ENCODE peak calls at places on chromosome 11, in eight cellular contexts. L, C, X, B, Q, D, K and H are unnamed samples.

GRCh38 chr11:29184939-29185890 is 831.6 kb downstream of the KCNA4 start:
- DNase-seq in D (no peak), C (no peak), L (no peak), K (peak; percentile 97), Q (no peak), X (peak; percentile 95), B (no peak), H (peak; percentile 98)

GRCh38 chr11:44814881-44815592 is 88.3 kb downstream of the TSPAN18 start:
- DNase-seq in X (peak; percentile 72), Q (no peak), B (no peak), L (no peak), C (peak; percentile 49), K (peak; percentile 51), D (no peak), H (peak; percentile 51)

GRCh38 chr11:44775366-44776356 is 48.9 kb downstream of the TSPAN18 start:
- DNase-seq in B (peak; percentile 61), K (peak; percentile 41), C (no peak), D (peak; percentile 94), X (peak; percentile 61), L (peak; percentile 61), Q (peak; percentile 64), H (peak; percentile 57)

GRCh38 chr11:17014774-17015638 is 792 bp upstream of the PLEKHA7 start:
- DNase-seq in Q (peak; percentile 66), L (peak; percentile 24), D (peak; percentile 77), C (no peak), B (no peak), K (peak; percentile 34), X (peak; percentile 21), H (peak; percentile 5)

GRCh38 chr11:59510917-59511589 is at the start of gene OR4D9:
- DNase-seq in C (no peak), L (no peak), K (peak; percentile 9), X (peak; percentile 14), D (no peak), B (no peak), Q (no peak), H (peak; percentile 5)

GRCh38 chr11:105298630-105299029 is 159.1 kb upstream of the CARD18 start:
- DNase-seq in K (peak; percentile 26), C (no peak), L (no peak), X (no peak), D (no peak), B (no peak), Q (no peak), H (peak; percentile 6)

GRCh38 chr11:90134420-90135003 is at the start of gene NAALAD2:
- DNase-seq in Q (no peak), D (peak; percentile 86), X (peak; percentile 80), K (peak; percentile 56), B (peak; percentile 68), C (peak; percentile 65), L (peak; percentile 18), H (peak; percentile 52)

GRCh38 chr11:41872458-41872857 is 413.0 kb upstream of the LRRC4C start:
- DNase-seq in C (no peak), K (no peak), B (no peak), D (peak; percentile 39), X (no peak), Q (no peak), L (no peak), H (no peak)

GRCh38 chr11:36123353-36124220 is 165.6 kb downstream of the COMMD9 start:
- DNase-seq in D (no peak), B (no peak), X (no peak), K (peak; percentile 44), Q (no peak), C (no peak), L (no peak), H (no peak)

GRCh38 chr11:107719557-107720304 is 7.9 kb upstream of the SLN start:
- DNase-seq in Q (no peak), C (no peak), B (no peak), K (peak; percentile 26), L (no peak), D (no peak), X (no peak), H (no peak)

GRCh38 chr11:73538381-73538872 is 59.5 kb downstream of the FAM168A start:
- DNase-seq in C (no peak), D (no peak), Q (no peak), X (peak; percentile 36), K (no peak), B (no peak), L (no peak), H (peak; percentile 24)

GRCh38 chr11:35791088-35791958 is 128.7 kb downstream of the TRIM44 start:
- DNase-seq in K (peak; percentile 38), B (no peak), X (no peak), Q (no peak), L (no peak), D (no peak), C (no peak), H (no peak)

GRCh38 chr11:72951193-72951592 is 137.0 kb downstream of the ATG16L2 start:
- DNase-seq in X (peak; percentile 85), K (peak; percentile 52), C (no peak), D (no peak), Q (no peak), L (no peak), B (no peak), H (peak; percentile 57)

GRCh38 chr11:59283825-59284772 is 71.4 kb upstream of the MPEG1 start:
- DNase-seq in L (peak; percentile 49), B (no peak), Q (peak; percentile 53), C (no peak), D (peak; percentile 71), K (peak; percentile 72), X (peak; percentile 60), H (peak; percentile 69)

GRCh38 chr11:103215812-103216211 is 106.6 kb downstream of the DYNC2H1 start:
- DNase-seq in X (no peak), C (no peak), D (no peak), Q (no peak), K (no peak), L (no peak), B (no peak), H (no peak)

DNA sequence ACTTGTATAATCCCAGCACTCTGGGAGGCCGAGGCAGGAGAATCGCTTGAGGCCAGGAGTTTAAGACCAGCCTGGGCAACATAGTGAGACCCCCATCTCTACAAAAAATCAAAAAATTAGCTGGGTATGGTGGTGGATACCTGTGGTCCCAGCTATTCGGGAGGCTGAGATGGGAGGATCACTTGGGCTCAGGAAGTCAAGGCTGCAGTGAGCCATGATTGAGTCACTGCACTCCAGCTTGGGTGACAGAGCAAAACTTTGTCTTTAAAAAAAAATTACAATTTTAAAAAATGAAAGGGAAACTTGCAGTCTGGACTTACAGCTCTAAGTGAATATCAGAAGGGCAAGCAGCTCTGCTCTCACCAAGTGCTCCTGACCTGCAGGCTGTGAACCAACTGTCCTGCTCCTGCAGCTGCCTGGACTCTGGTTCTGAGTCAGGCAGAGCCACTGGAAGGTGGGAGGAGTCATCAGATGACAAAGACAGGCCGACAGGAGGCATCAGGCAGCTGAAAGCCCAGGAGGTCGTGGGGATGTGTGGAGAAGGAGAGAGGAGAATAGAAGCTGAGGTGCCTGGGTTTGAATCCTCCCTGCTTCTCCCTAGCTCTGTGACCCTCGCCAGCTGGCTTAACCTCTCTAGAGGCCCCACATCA is 9.6 kb downstream of the SMTNL1 start:
- DNase-seq in B (no peak), D (peak; percentile 84), K (peak; percentile 63), Q (no peak), C (peak; percentile 20), X (peak; percentile 42), L (no peak), H (peak; percentile 41)
- TF ChIP-seq CTCF in B (no peak), D (peak; percentile 44), K (peak; percentile 33), Q (no peak), C (no peak), X (peak; percentile 19), L (no peak), H (peak; percentile 15)

GRCh38 chr11:10072142-10072541 is 221.9 kb downstream of the SBF2 start:
- DNase-seq in L (no peak), X (peak; percentile 9), K (peak; percentile 72), D (no peak), B (no peak), C (no peak), Q (no peak), H (no peak)
- H3K4me3 ChIP-seq in L (no peak overlapping the region), X (no peak overlapping the region), K (no peak overlapping the region), D (no peak overlapping the region), B (no peak overlapping the region), C (no peak overlapping the region), Q (no peak overlapping the region), H (no peak overlapping the region)

GRCh38 chr11:25529572-25529971 is 802.4 kb upstream of the ANO3 start:
- DNase-seq in C (no peak), K (no peak), D (no peak), X (no peak), B (no peak), Q (no peak), L (no peak), H (no peak)

DNA sequence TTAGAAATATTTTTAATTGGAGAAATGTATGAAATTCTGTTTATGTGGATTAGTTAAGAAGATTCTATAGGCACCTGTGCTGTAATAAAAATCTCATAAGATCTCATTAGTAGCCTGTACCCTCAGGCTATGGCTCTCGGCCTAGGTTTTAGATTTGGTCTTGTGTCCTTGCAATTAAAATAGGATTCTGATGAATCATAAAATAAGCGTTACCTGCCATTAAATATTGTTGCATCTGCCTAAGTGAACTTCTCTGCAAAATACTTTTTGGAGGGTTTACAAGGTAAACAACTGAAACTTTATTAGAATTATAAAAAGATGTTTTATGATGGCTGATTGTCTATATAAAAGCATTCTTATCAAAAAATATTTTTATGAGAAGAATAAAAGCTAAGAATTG is 804.1 kb upstream of the ANO3 start:
- DNase-seq in K (no peak), X (no peak), B (no peak), Q (no peak), L (no peak), D (no peak), C (no peak), H (no peak)
- TF ChIP-seq CTCF in K (no peak), X (no peak), B (no peak), Q (no peak), L (no peak), D (no peak), C (no peak), H (no peak)

GRCh38 chr11:111765320-111765983 is 737 bp downstream of the PPP2R1B start:
- DNase-seq in D (no peak), Q (no peak), X (no peak), B (no peak), L (peak; percentile 63), K (no peak), C (no peak), H (no peak)

GRCh38 chr11:111765984-111766833 is at the start of gene PPP2R1B:
- DNase-seq in C (peak; percentile 89), X (peak; percentile 77), K (peak; percentile 64), L (peak; percentile 80), B (peak; percentile 76), Q (peak; percentile 77), D (peak; percentile 97), H (peak; percentile 57)

GRCh38 chr11:111762981-111763643 is 3.1 kb downstream of the PPP2R1B start:
- DNase-seq in C (no peak), L (no peak), K (peak; percentile 67), X (peak; percentile 29), B (no peak), D (no peak), Q (no peak), H (peak; percentile 36)

GRCh38 chr11:111762526-111762925 is 3.7 kb downstream of the PPP2R1B start:
- DNase-seq in C (no peak), B (no peak), X (no peak), Q (no peak), D (no peak), L (no peak), K (no peak), H (no peak)

DNA sequence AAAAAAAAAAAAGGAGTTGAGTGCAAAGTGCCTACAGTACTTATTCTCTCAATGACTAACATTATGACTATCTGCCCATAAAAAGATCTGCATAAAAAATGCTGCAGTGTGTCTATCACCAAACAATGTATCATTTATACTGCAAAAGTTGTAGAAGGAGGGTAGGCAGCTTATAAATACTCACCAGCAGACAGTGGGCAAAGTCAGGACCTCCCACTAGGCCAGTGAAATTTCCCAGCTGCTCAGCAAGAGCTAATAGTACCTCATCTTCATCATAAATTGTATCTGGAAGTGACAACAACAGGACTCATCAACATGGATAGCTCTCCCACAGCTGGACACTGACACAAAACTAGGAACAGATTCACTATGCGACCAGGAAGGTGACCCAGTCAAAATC is 1.6 kb downstream of the PPP2R1B start:
- DNase-seq in K (peak; percentile 37), L (no peak), Q (no peak), D (no peak), B (no peak), C (no peak), X (no peak), H (no peak)
- H3K4me3 ChIP-seq in K (peak overlapping the region; percentile 88), L (peak overlapping the region; percentile 94), Q (peak overlapping the region; percentile 94), D (peak overlapping the region; percentile 95), B (no peak overlapping the region), C (peak overlapping the region; percentile 93), X (peak overlapping the region; percentile 59), H (peak overlapping the region; percentile 89)